ENCODE peak calls at places on chromosome 14, in five cellular contexts. Y is HepG2, V is K562, B is endothelial cell of umbilical vein, O is GM12878. Q is an unnamed sample.

GRCh38 chr14:67003009-67003753 is 186.1 kb upstream of the GARIN2 start:
- DNase-seq in Y (no peak), V (no peak), B (no peak), O (no peak), Q (no peak)

GRCh38 chr14:35430459-35431199 is 26.1 kb upstream of the NFKBIA start:
- DNase-seq in Y (no peak), V (no peak), B (no peak), O (no peak), Q (no peak)

GRCh38 chr14:92517761-92518160 is 4.2 kb downstream of the RIN3 start:
- DNase-seq in Y (no peak), V (no peak), B (no peak), O (no peak), Q (no peak)

GRCh38 chr14:77097006-77097688 is 911 bp upstream of the CIPC start:
- DNase-seq in Y (peak), V (no peak), B (no peak), O (no peak), Q (no peak)

GRCh38 chr14:91244501-91244901 is at the start of gene GPR68:
- DNase-seq in Y (no peak), V (no peak), B (no peak), O (no peak), Q (peak)

GRCh38 chr14:89531661-89532335 is 114.8 kb upstream of the FOXN3 start:
- DNase-seq in Y (no peak), V (no peak), B (no peak), O (no peak), Q (no peak)

GRCh38 chr14:69259531-69260245 is at the start of gene GALNT16:
- DNase-seq in Y (no peak), V (peak), B (peak), O (no peak), Q (no peak)

GRCh38 chr14:34874386-34875030 is 652 bp downstream of the BAZ1A start:
- DNase-seq in Y (peak), V (no peak), B (peak), O (no peak), Q (peak)

GRCh38 chr14:99459491-99460100 is 21.1 kb downstream of the SETD3 start:
- DNase-seq in Y (no peak), V (no peak), B (no peak), O (no peak), Q (no peak)

GRCh38 chr14:100547633-100548294 is 39.5 kb downstream of the BEGAIN start:
- DNase-seq in Y (no peak), V (no peak), B (peak), O (no peak), Q (peak)

GRCh38 chr14:78593949-78594348 is 423.8 kb downstream of the NRXN3 start:
- DNase-seq in Y (no peak), V (no peak), B (no peak), O (no peak), Q (no peak)

DNA sequence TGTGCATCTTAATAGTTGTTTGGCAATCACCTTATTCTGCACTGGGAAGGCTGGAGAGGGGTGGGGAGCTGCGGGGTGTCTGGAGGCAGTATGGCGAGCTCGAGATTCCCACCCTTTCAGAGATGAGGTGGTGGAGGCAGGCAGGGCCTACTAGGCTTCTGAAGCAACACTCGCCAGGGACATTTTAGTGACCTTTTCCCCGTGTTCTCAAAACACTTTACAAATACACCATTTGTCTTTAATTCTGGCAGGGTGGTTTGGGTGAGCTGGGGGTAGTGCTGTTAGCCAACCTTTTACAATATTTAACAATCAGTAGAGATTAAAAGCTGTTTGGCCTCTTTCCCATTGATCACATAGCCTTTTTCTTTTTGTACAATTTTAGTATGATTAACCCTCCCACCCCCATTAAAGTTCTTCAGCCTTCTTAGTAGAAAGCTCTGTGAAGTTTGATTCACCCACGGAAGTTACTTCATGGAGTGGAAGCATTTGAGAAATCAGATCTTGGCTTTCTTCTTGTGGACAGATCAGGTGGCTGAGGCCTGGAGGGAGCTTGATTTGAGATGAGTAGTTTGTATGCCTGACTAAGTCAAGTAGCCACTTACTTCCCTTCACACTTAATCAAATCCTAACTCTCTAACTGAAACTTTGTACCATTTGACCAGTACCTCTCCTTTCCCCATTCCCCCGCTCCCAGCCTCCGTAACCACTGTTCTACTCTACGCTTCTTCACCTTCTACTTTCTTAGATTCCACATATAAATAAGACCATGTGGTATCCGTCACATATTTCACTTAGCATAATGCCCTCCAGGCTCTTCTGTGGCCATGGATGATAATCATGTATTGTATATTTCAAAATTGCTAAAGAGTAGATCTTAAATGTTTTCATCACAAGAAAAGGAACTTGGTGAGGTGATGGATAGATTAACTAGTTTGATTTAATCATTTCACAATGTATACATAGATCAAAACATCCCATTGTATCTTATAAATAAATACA is 41.0 kb downstream of the TRAF3 start:
- DNase-seq in Y (no peak), V (no peak), B (no peak), O (no peak), Q (no peak)
- TF ChIP-seq POLR2A in Y (no peak), V (no peak), B (no peak), O (no peak), Q (no peak)

DNA sequence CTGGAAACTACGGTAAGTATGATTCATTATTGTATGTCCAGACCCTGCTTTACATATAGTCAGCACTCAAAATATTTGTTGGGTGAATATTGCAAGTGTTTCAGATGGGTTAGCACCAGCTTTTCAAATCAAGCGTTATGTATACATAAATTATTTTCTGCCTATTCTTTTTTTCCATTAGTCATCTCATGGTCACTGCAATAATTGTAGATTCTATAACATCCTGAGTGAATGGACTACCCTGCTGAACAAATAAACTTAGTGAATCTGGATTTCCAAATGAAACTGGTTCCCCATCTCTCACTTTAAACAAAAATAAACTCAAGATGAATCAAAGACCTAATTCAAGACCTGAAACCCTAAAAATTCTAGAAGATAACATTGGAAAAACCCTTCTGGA is 152.3 kb downstream of the DIO2 start:
- DNase-seq in Y (no peak), V (no peak), B (no peak), O (no peak), Q (no peak)
- TF ChIP-seq MYC in Y (no peak), V (no peak), B (no peak), O (no peak), Q (no peak)

GRCh38 chr14:101907619-101908018 is 56.8 kb upstream of the DYNC1H1 start:
- DNase-seq in Y (no peak), V (no peak), B (no peak), O (no peak), Q (no peak)
- TF ChIP-seq CTCF in Y (no peak), V (no peak), B (no peak), O (no peak), Q (no peak)

GRCh38 chr14:94320243-94320642 is 2.9 kb downstream of the SERPINA6 start:
- DNase-seq in Y (peak), V (no peak), B (no peak), O (no peak), Q (peak)

GRCh38 chr14:94313991-94314655 is 9.0 kb downstream of the SERPINA6 start:
- DNase-seq in Y (no peak), V (no peak), B (no peak), O (no peak), Q (no peak)

GRCh38 chr14:94316692-94317091 is 6.4 kb downstream of the SERPINA6 start:
- DNase-seq in Y (no peak), V (no peak), B (no peak), O (no peak), Q (no peak)

GRCh38 chr14:94314890-94315289 is 8.2 kb downstream of the SERPINA6 start:
- DNase-seq in Y (no peak), V (no peak), B (no peak), O (no peak), Q (no peak)

DNA sequence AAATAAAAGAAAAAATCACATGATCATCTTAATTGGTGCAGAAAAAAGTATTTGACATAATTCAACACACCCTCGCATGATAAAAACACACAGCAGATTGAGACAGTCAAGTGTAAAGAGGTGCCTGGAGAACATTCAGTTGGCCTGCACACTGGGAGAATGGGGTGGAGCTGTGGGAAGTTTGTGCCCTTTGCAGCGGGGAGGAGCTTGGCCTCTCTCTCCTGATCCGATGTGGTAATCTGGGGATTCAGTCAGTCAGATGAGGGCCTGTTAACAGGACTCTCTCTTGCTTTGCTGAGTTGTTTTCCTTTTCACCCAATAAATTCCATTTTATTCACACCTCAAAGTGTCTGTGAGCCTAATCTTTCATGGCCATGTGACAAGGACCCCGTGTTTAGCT is 5.9 kb downstream of the SERPINA6 start:
- DNase-seq in Y (peak), V (no peak), B (no peak), O (no peak), Q (no peak)
- TF ChIP-seq POLR2A in Y (peak), V (no peak), B (no peak), O (no peak), Q (no peak)

DNA sequence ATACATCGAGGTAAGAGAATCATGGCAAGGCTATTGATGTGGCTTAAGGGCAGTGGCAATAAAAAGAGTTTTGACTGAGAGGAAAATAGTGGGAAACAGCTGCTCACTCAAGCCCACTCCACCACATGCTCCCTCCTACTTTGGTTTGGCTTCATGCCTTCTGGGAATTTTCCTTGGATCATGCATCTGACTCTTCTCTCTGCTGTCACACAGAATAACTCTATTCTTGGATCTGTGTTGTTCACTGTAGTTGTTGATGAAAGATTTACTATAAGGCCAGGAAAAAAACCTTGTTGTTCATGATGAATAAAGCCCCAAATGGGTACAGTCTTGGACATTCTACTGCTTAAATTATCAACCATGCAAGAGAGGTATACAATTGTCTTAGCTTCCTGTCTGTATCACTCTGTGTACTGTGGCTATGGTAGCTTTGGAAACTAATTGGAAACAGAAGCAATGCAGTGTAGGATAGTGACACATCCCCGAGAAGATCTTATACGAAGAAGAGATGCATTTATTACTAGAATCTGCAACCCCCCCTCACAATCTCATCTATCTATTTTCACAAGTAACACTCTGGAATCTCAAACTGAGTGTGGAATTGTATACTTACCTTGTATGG is 70.5 kb downstream of the TMX1 start:
- DNase-seq in Y (no peak), V (no peak), B (peak), O (no peak), Q (no peak)
- TF ChIP-seq MYC in Y (no peak), V (no peak), B (no peak), O (no peak), Q (no peak)

GRCh38 chr14:104469591-104469990 is 110.0 kb upstream of the C14orf180 start:
- DNase-seq in Y (no peak), V (no peak), B (no peak), O (no peak), Q (no peak)
- TF ChIP-seq CTCF in Y (no peak), V (no peak), B (no peak), O (no peak), Q (no peak)

DNA sequence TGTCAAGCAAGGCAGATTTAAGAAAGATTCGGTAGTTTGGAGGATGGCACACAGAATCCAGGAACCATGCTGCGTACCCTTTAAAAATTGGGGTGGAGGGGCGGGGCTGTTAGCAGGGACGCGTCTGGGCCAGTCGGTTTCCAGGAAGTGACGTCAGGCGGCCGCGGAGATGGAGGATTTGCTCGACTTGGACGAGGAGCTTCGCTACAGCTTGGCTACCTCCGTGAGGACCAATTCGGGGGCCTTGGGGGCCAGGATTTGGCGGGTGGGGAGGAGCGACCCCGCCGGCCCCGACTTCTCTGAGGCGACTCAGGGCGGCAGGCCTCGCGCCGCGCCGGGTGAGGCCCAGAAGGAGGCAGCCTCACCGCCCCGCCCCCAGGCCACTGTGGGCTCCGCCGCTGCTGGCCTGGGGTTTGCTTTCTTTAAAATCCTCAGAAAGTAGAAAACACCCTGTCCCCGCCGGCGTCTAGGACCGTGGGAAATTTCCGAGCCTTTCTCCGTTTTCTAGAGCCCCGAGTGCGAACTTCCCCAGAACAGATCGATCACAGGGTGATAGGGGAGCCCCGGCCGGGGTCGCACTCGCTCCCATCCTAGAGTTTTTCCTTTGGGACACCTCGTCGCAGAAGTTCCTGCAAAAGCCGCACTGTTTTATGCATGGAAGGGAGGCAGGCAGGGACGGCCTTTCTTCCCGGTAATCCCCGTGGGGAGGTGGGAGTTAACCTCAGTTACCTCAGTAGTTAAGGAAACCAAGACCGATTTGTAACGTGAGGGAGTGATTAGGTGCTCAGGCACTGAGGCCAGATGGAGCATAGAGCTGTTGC is at the start of gene IFT43:
- DNase-seq in Y (no peak), V (peak), B (peak), O (no peak), Q (peak)
- TF ChIP-seq POLR2A in Y (no peak), V (no peak), B (no peak), O (peak), Q (no peak)

GRCh38 chr14:59905193-59905592 is 14.8 kb upstream of the LRRC9 start:
- DNase-seq in Y (no peak), V (no peak), B (no peak), O (no peak), Q (no peak)
- TF ChIP-seq MYC in Y (no peak), V (no peak), B (no peak), O (no peak), Q (no peak)

DNA sequence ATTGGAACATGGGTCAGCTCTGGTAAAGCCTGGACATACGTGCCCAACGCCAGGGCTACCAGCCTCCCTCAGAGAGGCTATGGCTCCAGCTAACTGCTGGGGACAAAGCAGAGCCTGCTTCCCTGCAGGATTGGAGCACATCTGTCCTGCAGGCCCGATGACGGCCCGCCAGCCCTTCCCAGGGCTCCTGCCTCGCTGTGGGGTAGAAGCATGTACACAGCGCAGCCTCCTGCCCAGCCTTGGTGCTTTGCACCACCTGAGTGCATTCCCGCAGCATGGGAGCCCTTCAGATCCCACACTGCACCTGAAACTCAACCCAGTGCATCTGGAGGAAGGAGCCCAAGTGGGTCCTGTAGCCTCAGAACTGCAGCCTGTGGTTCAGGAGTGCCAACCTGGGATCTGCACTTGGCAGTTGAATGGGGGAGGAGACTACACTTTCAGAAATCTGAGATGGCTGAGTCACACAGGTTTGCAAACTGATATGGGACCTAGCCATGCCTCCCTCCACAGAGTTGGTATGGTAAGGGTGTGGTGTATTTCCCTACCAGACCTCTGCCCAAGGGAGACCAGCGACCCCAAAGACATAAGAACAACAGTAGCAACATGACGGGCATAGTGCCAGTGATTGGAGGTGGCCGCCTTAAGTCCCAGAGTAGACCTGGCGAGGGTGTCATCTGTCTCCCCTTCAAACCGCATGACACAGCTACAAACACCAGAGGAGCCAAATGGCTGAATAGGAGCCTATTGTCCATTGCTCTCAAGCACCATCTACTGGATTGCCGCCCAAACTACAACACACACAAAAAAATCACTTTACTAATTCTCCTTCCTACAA is 273.9 kb upstream of the MIS18BP1 start:
- DNase-seq in Y (peak), V (no peak), B (no peak), O (peak), Q (peak)
- TF ChIP-seq CTCF in Y (peak), V (peak), B (no peak), O (peak), Q (peak)

Q was measured in NB4.